ENCODE peak calls at places on chromosome 13, in ten cellular contexts. One of them, this sample, is unnamed.

GRCh38 chr13:100650321-100650720 is 24.3 kb downstream of the TMTC4 start:
- DNase-seq in EL: no peak
- DNase-seq in stimulated activated CD8-positive, alpha-beta memory T cell treated with anti-CD3 and anti-CD28 coated beads, Interleukin-15, amount 100 ng/mL, for 24 hours: no peak
- DNase-seq in WTC11: no peak
- DNase-seq in mesenteric fat pad: no peak
- DNase-seq in activated CD4-positive, alpha-beta T cell treated with anti-CD3 and anti-CD28 coated beads, Interleukin-2, amount 50 U/mL, for 1 hour: no peak
- DNase-seq in activated CD8-positive, alpha-beta T cell treated with anti-CD3 and anti-CD28 coated beads, Interleukin-2, amount 10 ng/mL, durations not matched to agents 7 days and 5 days: no peak
- DNase-seq in NCI-H2107: peak
- DNase-seq in neuronal stem cell: no peak
- DNase-seq in GM04504: no peak
- DNase-seq in this sample: no peak

GRCh38 chr13:79528356-79528755 is 47.4 kb downstream of the NDFIP2 start:
- DNase-seq in activated CD4-positive, alpha-beta T cell treated with anti-CD3 and anti-CD28 coated beads, Interleukin-2, amount 50 U/mL, for 1 hour: no peak
- DNase-seq in GM04504: no peak
- DNase-seq in EL: no peak
- DNase-seq in NCI-H2107: no peak
- DNase-seq in WTC11: no peak
- DNase-seq in activated CD8-positive, alpha-beta T cell treated with anti-CD3 and anti-CD28 coated beads, Interleukin-2, amount 10 ng/mL, durations not matched to agents 7 days and 5 days: no peak
- DNase-seq in neuronal stem cell: no peak
- DNase-seq in stimulated activated CD8-positive, alpha-beta memory T cell treated with anti-CD3 and anti-CD28 coated beads, Interleukin-15, amount 100 ng/mL, for 24 hours: no peak
- DNase-seq in mesenteric fat pad: no peak
- DNase-seq in this sample: no peak

GRCh38 chr13:48567521-48568331 is 34.8 kb upstream of the RCBTB2 start:
- DNase-seq in EL: no peak
- DNase-seq in stimulated activated CD8-positive, alpha-beta memory T cell treated with anti-CD3 and anti-CD28 coated beads, Interleukin-15, amount 100 ng/mL, for 24 hours: no peak
- DNase-seq in GM04504: no peak
- DNase-seq in activated CD4-positive, alpha-beta T cell treated with anti-CD3 and anti-CD28 coated beads, Interleukin-2, amount 50 U/mL, for 1 hour: no peak
- DNase-seq in NCI-H2107: no peak
- DNase-seq in mesenteric fat pad: no peak
- DNase-seq in neuronal stem cell: no peak
- DNase-seq in WTC11: no peak
- DNase-seq in activated CD8-positive, alpha-beta T cell treated with anti-CD3 and anti-CD28 coated beads, Interleukin-2, amount 10 ng/mL, durations not matched to agents 7 days and 5 days: peak
- DNase-seq in this sample: no peak

GRCh38 chr13:28530729-28531194 is 35.8 kb upstream of the FLT1 start:
- DNase-seq in mesenteric fat pad: no peak
- DNase-seq in neuronal stem cell: no peak
- DNase-seq in stimulated activated CD8-positive, alpha-beta memory T cell treated with anti-CD3 and anti-CD28 coated beads, Interleukin-15, amount 100 ng/mL, for 24 hours: no peak
- DNase-seq in EL: peak
- DNase-seq in WTC11: no peak
- DNase-seq in activated CD4-positive, alpha-beta T cell treated with anti-CD3 and anti-CD28 coated beads, Interleukin-2, amount 50 U/mL, for 1 hour: no peak
- DNase-seq in NCI-H2107: no peak
- DNase-seq in GM04504: no peak
- DNase-seq in activated CD8-positive, alpha-beta T cell treated with anti-CD3 and anti-CD28 coated beads, Interleukin-2, amount 10 ng/mL, durations not matched to agents 7 days and 5 days: no peak
- DNase-seq in this sample: no peak

GRCh38 chr13:78133511-78133910 is 214.9 kb upstream of the EDNRB start:
- DNase-seq in GM04504: no peak
- DNase-seq in stimulated activated CD8-positive, alpha-beta memory T cell treated with anti-CD3 and anti-CD28 coated beads, Interleukin-15, amount 100 ng/mL, for 24 hours: no peak
- DNase-seq in EL: no peak
- DNase-seq in activated CD4-positive, alpha-beta T cell treated with anti-CD3 and anti-CD28 coated beads, Interleukin-2, amount 50 U/mL, for 1 hour: no peak
- DNase-seq in NCI-H2107: no peak
- DNase-seq in activated CD8-positive, alpha-beta T cell treated with anti-CD3 and anti-CD28 coated beads, Interleukin-2, amount 10 ng/mL, durations not matched to agents 7 days and 5 days: no peak
- DNase-seq in WTC11: no peak
- DNase-seq in neuronal stem cell: no peak
- DNase-seq in mesenteric fat pad: no peak
- DNase-seq in this sample: no peak

GRCh38 chr13:111914241-111915103 is 152.5 kb upstream of the SOX1 start:
- DNase-seq in NCI-H2107: no peak
- DNase-seq in neuronal stem cell: no peak
- DNase-seq in activated CD4-positive, alpha-beta T cell treated with anti-CD3 and anti-CD28 coated beads, Interleukin-2, amount 50 U/mL, for 1 hour: no peak
- DNase-seq in EL: no peak
- DNase-seq in WTC11: peak
- DNase-seq in GM04504: no peak
- DNase-seq in activated CD8-positive, alpha-beta T cell treated with anti-CD3 and anti-CD28 coated beads, Interleukin-2, amount 10 ng/mL, durations not matched to agents 7 days and 5 days: no peak
- DNase-seq in stimulated activated CD8-positive, alpha-beta memory T cell treated with anti-CD3 and anti-CD28 coated beads, Interleukin-15, amount 100 ng/mL, for 24 hours: no peak
- DNase-seq in mesenteric fat pad: no peak
- DNase-seq in this sample: no peak

GRCh38 chr13:39373108-39373507 is 229.9 kb downstream of the LHFPL6 start:
- DNase-seq in stimulated activated CD8-positive, alpha-beta memory T cell treated with anti-CD3 and anti-CD28 coated beads, Interleukin-15, amount 100 ng/mL, for 24 hours: no peak
- DNase-seq in GM04504: no peak
- DNase-seq in mesenteric fat pad: no peak
- DNase-seq in EL: no peak
- DNase-seq in neuronal stem cell: no peak
- DNase-seq in activated CD8-positive, alpha-beta T cell treated with anti-CD3 and anti-CD28 coated beads, Interleukin-2, amount 10 ng/mL, durations not matched to agents 7 days and 5 days: no peak
- DNase-seq in NCI-H2107: no peak
- DNase-seq in WTC11: no peak
- DNase-seq in activated CD4-positive, alpha-beta T cell treated with anti-CD3 and anti-CD28 coated beads, Interleukin-2, amount 50 U/mL, for 1 hour: no peak
- DNase-seq in this sample: no peak

GRCh38 chr13:111970501-111971155 is 96.3 kb upstream of the SOX1 start:
- DNase-seq in stimulated activated CD8-positive, alpha-beta memory T cell treated with anti-CD3 and anti-CD28 coated beads, Interleukin-15, amount 100 ng/mL, for 24 hours: no peak
- DNase-seq in WTC11: no peak
- DNase-seq in NCI-H2107: no peak
- DNase-seq in mesenteric fat pad: peak
- DNase-seq in neuronal stem cell: no peak
- DNase-seq in GM04504: no peak
- DNase-seq in activated CD4-positive, alpha-beta T cell treated with anti-CD3 and anti-CD28 coated beads, Interleukin-2, amount 50 U/mL, for 1 hour: no peak
- DNase-seq in activated CD8-positive, alpha-beta T cell treated with anti-CD3 and anti-CD28 coated beads, Interleukin-2, amount 10 ng/mL, durations not matched to agents 7 days and 5 days: no peak
- DNase-seq in EL: no peak
- DNase-seq in this sample: no peak

GRCh38 chr13:110689711-110690110 is 16.2 kb downstream of the CARS2 start:
- DNase-seq in WTC11: no peak
- DNase-seq in EL: no peak
- DNase-seq in neuronal stem cell: no peak
- DNase-seq in stimulated activated CD8-positive, alpha-beta memory T cell treated with anti-CD3 and anti-CD28 coated beads, Interleukin-15, amount 100 ng/mL, for 24 hours: no peak
- DNase-seq in mesenteric fat pad: no peak
- DNase-seq in activated CD4-positive, alpha-beta T cell treated with anti-CD3 and anti-CD28 coated beads, Interleukin-2, amount 50 U/mL, for 1 hour: no peak
- DNase-seq in NCI-H2107: no peak
- DNase-seq in activated CD8-positive, alpha-beta T cell treated with anti-CD3 and anti-CD28 coated beads, Interleukin-2, amount 10 ng/mL, durations not matched to agents 7 days and 5 days: no peak
- DNase-seq in GM04504: no peak
- DNase-seq in this sample: no peak